ENCODE peak calls at places on chromosomes 4 and X, in four cellular contexts. One of them, this sample, is unnamed.

GRCh38 chr4:16865897-16866283 is 32.6 kb downstream of the LDB2 start:
- DNase-seq in HFFc6: no peak
- DNase-seq in lung: no peak
- DNase-seq in thoracic aorta: no peak
- DNase-seq in this sample: no peak

GRCh38 chrX:153966283-153966688 is 5.3 kb downstream of the HCFC1 start:
- DNase-seq in HFFc6: no peak
- DNase-seq in thoracic aorta: no peak
- DNase-seq in lung: no peak
- DNase-seq in this sample: no peak

GRCh38 chr4:138911903-138912713 is 103.5 kb upstream of the NOCT start:
- DNase-seq in thoracic aorta: no peak
- DNase-seq in lung: no peak
- DNase-seq in HFFc6: no peak
- DNase-seq in this sample: peak

GRCh38 chr4:3176625-3177229 is 72.2 kb upstream of the MSANTD1 start:
- DNase-seq in lung: no peak
- DNase-seq in HFFc6: no peak
- DNase-seq in thoracic aorta: no peak
- DNase-seq in this sample: no peak

GRCh38 chrX:29229802-29230201 is 642.6 kb downstream of the IL1RAPL1 start:
- DNase-seq in HFFc6: peak
- DNase-seq in lung: no peak
- DNase-seq in thoracic aorta: no peak
- DNase-seq in this sample: no peak

GRCh38 chr4:36226430-36227227 is 17.7 kb downstream of the ARAP2 start:
- DNase-seq in HFFc6: no peak
- DNase-seq in lung: no peak
- DNase-seq in thoracic aorta: no peak
- DNase-seq in this sample: no peak

GRCh38 chr4:138804705-138805104 is 210.9 kb upstream of the NOCT start:
- DNase-seq in HFFc6: no peak
- DNase-seq in lung: no peak
- DNase-seq in thoracic aorta: no peak
- DNase-seq in this sample: no peak

GRCh38 chrX:53481093-53481492 is 46.9 kb upstream of the HSD17B10 start:
- DNase-seq in lung: no peak
- DNase-seq in HFFc6: no peak
- DNase-seq in thoracic aorta: no peak
- DNase-seq in this sample: no peak

GRCh38 chr4:22869235-22869634 is 176.5 kb downstream of the GBA3 start:
- DNase-seq in HFFc6: no peak
- DNase-seq in thoracic aorta: no peak
- DNase-seq in lung: no peak
- DNase-seq in this sample: no peak

GRCh38 chrX:17291998-17292658 is 82.9 kb upstream of the NHS start:
- DNase-seq in lung: no peak
- DNase-seq in thoracic aorta: no peak
- DNase-seq in HFFc6: no peak
- DNase-seq in this sample: no peak

GRCh38 chrX:81286608-81287007 is 84.7 kb downstream of the SH3BGRL start:
- DNase-seq in lung: no peak
- DNase-seq in thoracic aorta: no peak
- DNase-seq in HFFc6: no peak
- DNase-seq in this sample: no peak
- TF ChIP-seq CTCF in lung: no peak
- TF ChIP-seq CTCF in thoracic aorta: no peak
- TF ChIP-seq CTCF in HFFc6: no peak
- TF ChIP-seq CTCF in this sample: no peak

DNA sequence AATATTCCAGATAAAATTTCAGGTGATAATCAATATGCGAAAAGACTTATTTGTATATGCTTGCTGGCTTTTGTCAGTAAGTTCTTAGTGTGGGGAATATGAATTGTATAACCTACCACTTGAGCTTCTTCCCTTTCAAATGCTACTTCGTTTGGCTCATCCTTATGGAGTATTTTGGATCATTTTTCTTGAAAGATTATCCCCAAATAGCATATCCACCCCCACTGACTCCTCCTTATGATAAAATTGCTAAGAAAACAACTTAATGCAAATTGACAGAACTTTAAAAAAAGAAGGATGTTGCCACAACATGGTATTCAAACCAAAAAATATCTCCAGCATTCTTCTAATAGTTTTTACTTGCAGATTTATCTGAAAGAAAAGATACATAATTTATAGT is 393.3 kb downstream of the PPP3CA start:
- DNase-seq in thoracic aorta: no peak
- DNase-seq in lung: no peak
- DNase-seq in HFFc6: no peak
- DNase-seq in this sample: no peak
- TF ChIP-seq CTCF in thoracic aorta: no peak
- TF ChIP-seq CTCF in lung: no peak
- TF ChIP-seq CTCF in HFFc6: no peak
- TF ChIP-seq CTCF in this sample: no peak

DNA sequence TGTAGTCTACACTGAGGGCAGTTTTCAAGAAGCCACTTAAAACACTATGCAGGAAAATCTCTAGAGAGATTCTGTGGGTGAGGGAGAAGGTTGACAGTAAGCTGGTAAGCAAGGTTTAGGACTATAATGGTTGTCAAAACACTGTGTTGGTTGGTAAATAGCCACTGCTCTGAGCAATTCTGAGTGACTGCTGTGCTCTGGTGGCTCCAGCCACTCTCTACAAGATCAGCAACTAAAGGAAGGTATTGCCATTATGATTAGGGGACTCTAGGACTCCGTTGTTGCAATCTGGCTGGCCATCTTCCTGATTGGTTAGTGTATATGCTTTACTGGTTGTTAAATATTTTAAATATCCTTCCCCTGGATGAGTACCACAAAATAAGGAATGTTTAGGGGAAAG is 5.5 kb upstream of the FAM47E start:
- DNase-seq in lung: no peak
- DNase-seq in thoracic aorta: no peak
- DNase-seq in HFFc6: no peak
- DNase-seq in this sample: no peak
- TF ChIP-seq CTCF in lung: no peak
- TF ChIP-seq CTCF in thoracic aorta: no peak
- TF ChIP-seq CTCF in HFFc6: no peak
- TF ChIP-seq CTCF in this sample: no peak

DNA sequence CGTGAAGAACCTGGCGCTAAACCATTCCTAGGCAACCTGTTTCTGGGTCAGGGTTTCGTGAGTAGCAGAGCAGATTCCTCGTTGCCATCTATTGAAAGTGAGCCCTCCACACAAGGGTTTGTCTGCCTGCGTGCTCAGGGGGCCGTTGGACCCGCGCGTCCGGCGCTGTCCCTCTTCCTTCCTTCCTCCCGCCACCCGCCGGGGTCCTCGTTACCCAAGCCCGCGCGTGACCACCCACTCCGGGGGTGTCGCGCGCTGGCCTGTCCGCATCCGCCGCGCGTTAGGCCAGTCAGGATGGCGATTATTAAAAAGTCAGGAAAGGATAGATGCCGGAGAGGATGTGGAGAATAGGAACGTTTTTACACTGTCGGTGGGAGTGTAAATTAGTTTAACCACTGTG is 66.8 kb downstream of the LINC00632 start:
- DNase-seq in lung: no peak
- DNase-seq in HFFc6: no peak
- DNase-seq in thoracic aorta: no peak
- DNase-seq in this sample: no peak
- TF ChIP-seq CTCF in lung: no peak
- TF ChIP-seq CTCF in HFFc6: no peak
- TF ChIP-seq CTCF in thoracic aorta: no peak
- TF ChIP-seq CTCF in this sample: no peak